ENCODE peak calls at places on chromosomes 7 and 10, in five cellular contexts. One of them, this sample, is unnamed.

GRCh38 chr7:12812111-12812510 is 124.7 kb downstream of the ARL4A start:
- DNase-seq in hepatocyte: no peak
- DNase-seq in testis: no peak
- DNase-seq in H1: no peak
- DNase-seq in CD8-positive, alpha-beta memory T cell: no peak
- DNase-seq in this sample: no peak

GRCh38 chr7:140831724-140832123 is 93.0 kb downstream of the BRAF start:
- DNase-seq in hepatocyte: no peak
- DNase-seq in testis: no peak
- DNase-seq in H1: no peak
- DNase-seq in CD8-positive, alpha-beta memory T cell: no peak
- DNase-seq in this sample: no peak

GRCh38 chr7:92809397-92810241 is 26.8 kb downstream of the CDK6 start:
- DNase-seq in hepatocyte: peak; percentile 85
- DNase-seq in testis: peak; percentile 79
- DNase-seq in H1: no peak
- DNase-seq in CD8-positive, alpha-beta memory T cell: peak; percentile 31
- DNase-seq in this sample: peak; percentile 95

GRCh38 chr10:69218831-69219230 is 1.3 kb upstream of the HKDC1 start:
- DNase-seq in hepatocyte: no peak
- DNase-seq in testis: no peak
- DNase-seq in H1: no peak
- DNase-seq in CD8-positive, alpha-beta memory T cell: no peak
- DNase-seq in this sample: no peak

GRCh38 chr10:58700576-58700975 is 187.9 kb downstream of the BICC1 start:
- DNase-seq in hepatocyte: no peak
- DNase-seq in testis: no peak
- DNase-seq in H1: no peak
- DNase-seq in CD8-positive, alpha-beta memory T cell: no peak
- DNase-seq in this sample: no peak

GRCh38 chr7:32611201-32611691 is 116.0 kb downstream of the AVL9 start:
- DNase-seq in hepatocyte: no peak
- DNase-seq in testis: no peak
- DNase-seq in H1: no peak
- DNase-seq in CD8-positive, alpha-beta memory T cell: no peak
- DNase-seq in this sample: no peak

GRCh38 chr7:116528008-116528789 is 3.4 kb downstream of the CAV1 start:
- DNase-seq in hepatocyte: peak; percentile 73
- DNase-seq in testis: peak; percentile 43
- DNase-seq in H1: no peak
- DNase-seq in CD8-positive, alpha-beta memory T cell: no peak
- DNase-seq in this sample: peak; percentile 95

GRCh38 chr7:88942815-88943501 is 147.4 kb upstream of the TEX47 start:
- DNase-seq in hepatocyte: no peak
- DNase-seq in testis: no peak
- DNase-seq in H1: no peak
- DNase-seq in CD8-positive, alpha-beta memory T cell: no peak
- DNase-seq in this sample: no peak

GRCh38 chr10:60353519-60354258 is 36.0 kb downstream of the ANK3 start:
- DNase-seq in hepatocyte: peak; percentile 74
- DNase-seq in testis: peak; percentile 23
- DNase-seq in H1: no peak
- DNase-seq in CD8-positive, alpha-beta memory T cell: no peak
- DNase-seq in this sample: peak; percentile 88

GRCh38 chr7:151552352-151553028 is 32.8 kb upstream of the RHEB start:
- DNase-seq in hepatocyte: peak; percentile 28
- DNase-seq in testis: no peak
- DNase-seq in H1: no peak
- DNase-seq in CD8-positive, alpha-beta memory T cell: no peak
- DNase-seq in this sample: no peak

GRCh38 chr10:3887885-3888476 is 103.0 kb upstream of the KLF6 start:
- DNase-seq in hepatocyte: peak; percentile 77
- DNase-seq in testis: peak; percentile 36
- DNase-seq in H1: no peak
- DNase-seq in CD8-positive, alpha-beta memory T cell: peak; percentile 68
- DNase-seq in this sample: peak; percentile 96

GRCh38 chr7:121504478-121504877 is 108.4 kb upstream of the FAM3C start:
- DNase-seq in hepatocyte: peak; percentile 81
- DNase-seq in testis: no peak
- DNase-seq in H1: no peak
- DNase-seq in CD8-positive, alpha-beta memory T cell: no peak
- DNase-seq in this sample: peak; percentile 66

GRCh38 chr10:102799691-102800435 is 37.4 kb downstream of the CYP17A1 start:
- DNase-seq in hepatocyte: no peak
- DNase-seq in testis: no peak
- DNase-seq in H1: no peak
- DNase-seq in CD8-positive, alpha-beta memory T cell: no peak
- DNase-seq in this sample: no peak

GRCh38 chr10:95540514-95541052 is 20.6 kb downstream of the SORBS1 start:
- DNase-seq in hepatocyte: no peak
- DNase-seq in testis: no peak
- DNase-seq in H1: no peak
- DNase-seq in CD8-positive, alpha-beta memory T cell: no peak
- DNase-seq in this sample: no peak

GRCh38 chr7:103068429-103069403 is 5.9 kb downstream of the FBXL13 start:
- DNase-seq in hepatocyte: no peak
- DNase-seq in testis: no peak
- DNase-seq in H1: no peak
- DNase-seq in CD8-positive, alpha-beta memory T cell: no peak
- DNase-seq in this sample: no peak

GRCh38 chr7:130721486-130722277 is 12.3 kb downstream of the KLF14 start:
- DNase-seq in hepatocyte: peak; percentile 87
- DNase-seq in testis: peak; percentile 90
- DNase-seq in H1: peak; percentile 60
- DNase-seq in CD8-positive, alpha-beta memory T cell: no peak
- DNase-seq in this sample: peak; percentile 85

GRCh38 chr10:28300027-28300426 is 2.8 kb downstream of the MPP7 start:
- DNase-seq in hepatocyte: no peak
- DNase-seq in testis: no peak
- DNase-seq in H1: no peak
- DNase-seq in CD8-positive, alpha-beta memory T cell: no peak
- DNase-seq in this sample: no peak

GRCh38 chr10:47095211-47095610 is 184.0 kb downstream of the PTPN20 start:
- DNase-seq in hepatocyte: no peak
- DNase-seq in testis: no peak
- DNase-seq in H1: no peak
- DNase-seq in CD8-positive, alpha-beta memory T cell: no peak
- DNase-seq in this sample: no peak

GRCh38 chr10:29204119-29204518 is 84.8 kb upstream of the LYZL1 start:
- DNase-seq in hepatocyte: peak; percentile 28
- DNase-seq in testis: no peak
- DNase-seq in H1: no peak
- DNase-seq in CD8-positive, alpha-beta memory T cell: no peak
- DNase-seq in this sample: no peak

GRCh38 chr10:80488539-80489066 is 34.5 kb downstream of the TSPAN14 start:
- DNase-seq in hepatocyte: no peak
- DNase-seq in testis: no peak
- DNase-seq in H1: no peak
- DNase-seq in CD8-positive, alpha-beta memory T cell: no peak
- DNase-seq in this sample: no peak

GRCh38 chr10:8719971-8720370 is 665.5 kb downstream of the GATA3 start:
- DNase-seq in hepatocyte: no peak
- DNase-seq in testis: no peak
- DNase-seq in H1: no peak
- DNase-seq in CD8-positive, alpha-beta memory T cell: no peak
- DNase-seq in this sample: no peak

GRCh38 chr7:158073845-158074840 is 513.5 kb downstream of the PTPRN2 start:
- DNase-seq in hepatocyte: no peak
- DNase-seq in testis: no peak
- DNase-seq in H1: no peak
- DNase-seq in CD8-positive, alpha-beta memory T cell: no peak
- DNase-seq in this sample: no peak

GRCh38 chr7:158076215-158076614 is 511.4 kb downstream of the PTPRN2 start:
- DNase-seq in hepatocyte: no peak
- DNase-seq in testis: no peak
- DNase-seq in H1: no peak
- DNase-seq in CD8-positive, alpha-beta memory T cell: no peak
- DNase-seq in this sample: no peak

GRCh38 chr7:158076656-158077055 is 511.0 kb downstream of the PTPRN2 start:
- DNase-seq in hepatocyte: no peak
- DNase-seq in testis: no peak
- DNase-seq in H1: no peak
- DNase-seq in CD8-positive, alpha-beta memory T cell: no peak
- DNase-seq in this sample: no peak

GRCh38 chr7:158074896-158075632 is 512.6 kb downstream of the PTPRN2 start:
- DNase-seq in hepatocyte: no peak
- DNase-seq in testis: no peak
- DNase-seq in H1: no peak
- DNase-seq in CD8-positive, alpha-beta memory T cell: no peak
- DNase-seq in this sample: no peak

GRCh38 chr7:158075633-158076001 is 512.0 kb downstream of the PTPRN2 start:
- DNase-seq in hepatocyte: no peak
- DNase-seq in testis: no peak
- DNase-seq in H1: no peak
- DNase-seq in CD8-positive, alpha-beta memory T cell: no peak
- DNase-seq in this sample: no peak
- H3K27ac ChIP-seq in hepatocyte: no peak overlapping the region
- H3K27ac ChIP-seq in testis: no peak overlapping the region
- H3K27ac ChIP-seq in H1: no peak overlapping the region
- H3K27ac ChIP-seq in CD8-positive, alpha-beta memory T cell: no peak overlapping the region
- H3K27ac ChIP-seq in this sample: no peak overlapping the region

GRCh38 chr7:157621131-157621681 is 284.4 kb downstream of the DNAJB6 start:
- DNase-seq in hepatocyte: no peak
- DNase-seq in testis: no peak
- DNase-seq in H1: no peak
- DNase-seq in CD8-positive, alpha-beta memory T cell: no peak
- DNase-seq in this sample: no peak

GRCh38 chr7:157620616-157621015 is 283.8 kb downstream of the DNAJB6 start:
- DNase-seq in hepatocyte: no peak
- DNase-seq in testis: no peak
- DNase-seq in H1: no peak
- DNase-seq in CD8-positive, alpha-beta memory T cell: no peak
- DNase-seq in this sample: no peak

GRCh38 chr7:157623556-157623955 is 286.8 kb downstream of the DNAJB6 start:
- DNase-seq in hepatocyte: no peak
- DNase-seq in testis: no peak
- DNase-seq in H1: no peak
- DNase-seq in CD8-positive, alpha-beta memory T cell: no peak
- DNase-seq in this sample: no peak

GRCh38 chr7:157622000-157622399 is 285.2 kb downstream of the DNAJB6 start:
- DNase-seq in hepatocyte: no peak
- DNase-seq in testis: no peak
- DNase-seq in H1: no peak
- DNase-seq in CD8-positive, alpha-beta memory T cell: no peak
- DNase-seq in this sample: no peak

GRCh38 chr7:157622408-157623221 is 285.8 kb downstream of the DNAJB6 start:
- DNase-seq in hepatocyte: no peak
- DNase-seq in testis: no peak
- DNase-seq in H1: no peak
- DNase-seq in CD8-positive, alpha-beta memory T cell: no peak
- DNase-seq in this sample: no peak
- H3K27me3 ChIP-seq in hepatocyte: peaks cover 3% of the 10 kb centered on the region
- H3K27me3 ChIP-seq in testis: no peaks in the 10 kb centered on the region
- H3K27me3 ChIP-seq in H1: no peaks in the 10 kb centered on the region
- H3K27me3 ChIP-seq in CD8-positive, alpha-beta memory T cell: no peaks in the 10 kb centered on the region
- H3K27me3 ChIP-seq in this sample: no peaks in the 10 kb centered on the region

GRCh38 chr10:63520463-63521388 is 475 bp upstream of the REEP3 start:
- DNase-seq in hepatocyte: peak; percentile 88
- DNase-seq in testis: peak; percentile 51
- DNase-seq in H1: peak; percentile 74
- DNase-seq in CD8-positive, alpha-beta memory T cell: peak; percentile 14
- DNase-seq in this sample: peak; percentile 22

GRCh38 chr10:63518690-63519288 is 2.4 kb upstream of the REEP3 start:
- DNase-seq in hepatocyte: no peak
- DNase-seq in testis: no peak
- DNase-seq in H1: no peak
- DNase-seq in CD8-positive, alpha-beta memory T cell: no peak
- DNase-seq in this sample: no peak

GRCh38 chr10:63516207-63516606 is 5.0 kb upstream of the REEP3 start:
- DNase-seq in hepatocyte: no peak
- DNase-seq in testis: no peak
- DNase-seq in H1: no peak
- DNase-seq in CD8-positive, alpha-beta memory T cell: no peak
- DNase-seq in this sample: no peak

GRCh38 chr10:63515002-63515763 is 6.0 kb upstream of the REEP3 start:
- DNase-seq in hepatocyte: peak; percentile 8
- DNase-seq in testis: no peak
- DNase-seq in H1: no peak
- DNase-seq in CD8-positive, alpha-beta memory T cell: no peak
- DNase-seq in this sample: peak; percentile 80
- H3K27ac ChIP-seq in hepatocyte: peak overlapping the region; percentile 76
- H3K27ac ChIP-seq in testis: no peak overlapping the region
- H3K27ac ChIP-seq in H1: peak overlapping the region; percentile 88
- H3K27ac ChIP-seq in CD8-positive, alpha-beta memory T cell: no peak overlapping the region
- H3K27ac ChIP-seq in this sample: peak overlapping the region; percentile 86

DNA sequence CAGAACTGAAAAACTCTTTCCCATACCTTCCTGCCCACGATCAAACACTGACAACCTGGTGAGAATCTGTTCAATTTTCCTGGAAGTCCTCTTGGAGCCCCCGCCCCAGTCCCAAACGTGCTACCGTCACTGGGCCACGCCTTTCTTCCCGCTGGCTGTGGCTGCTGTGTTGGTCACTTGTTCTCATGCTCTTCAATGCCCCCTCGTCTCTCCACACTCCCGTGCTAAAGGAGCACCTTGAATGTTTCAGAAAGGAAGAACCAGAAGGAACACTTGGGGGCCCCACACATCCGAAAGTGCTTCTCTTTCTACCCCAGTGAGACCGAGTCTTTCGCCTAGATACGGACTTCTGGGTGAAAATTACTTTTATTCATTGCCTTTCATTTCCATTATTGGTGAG is 215.1 kb downstream of the DIP2C start:
- DNase-seq in hepatocyte: no peak
- DNase-seq in testis: no peak
- DNase-seq in H1: peak; percentile 16
- DNase-seq in CD8-positive, alpha-beta memory T cell: no peak
- DNase-seq in this sample: no peak
- H3K27me3 ChIP-seq in hepatocyte: no peaks in the 10 kb centered on the region
- H3K27me3 ChIP-seq in testis: no peaks in the 10 kb centered on the region
- H3K27me3 ChIP-seq in H1: no peaks in the 10 kb centered on the region
- H3K27me3 ChIP-seq in CD8-positive, alpha-beta memory T cell: no peaks in the 10 kb centered on the region
- H3K27me3 ChIP-seq in this sample: no peaks in the 10 kb centered on the region